ENCODE peak calls at places on chromosomes 5 and 9, in four cellular contexts. One of them, this sample, is unnamed.

GRCh38 chr5:54868511-54869483 is 116.6 kb downstream of the ESM1 start:
- DNase-seq in breast epithelium: no peak
- DNase-seq in AG09309: no peak
- DNase-seq in activated B cell treated with CpG ODN at 0.5 μM for 24 hours: no peak
- DNase-seq in this sample: no peak

GRCh38 chr9:4328723-4329122 is 28.9 kb upstream of the GLIS3 start:
- DNase-seq in AG09309: no peak
- DNase-seq in activated B cell treated with CpG ODN at 0.5 μM for 24 hours: no peak
- DNase-seq in breast epithelium: no peak
- DNase-seq in this sample: no peak

GRCh38 chr9:110319781-110320180 is 17.9 kb downstream of the TXNDC8 start:
- DNase-seq in breast epithelium: no peak
- DNase-seq in AG09309: no peak
- DNase-seq in activated B cell treated with CpG ODN at 0.5 μM for 24 hours: no peak
- DNase-seq in this sample: no peak

GRCh38 chr5:128491291-128491690 is 46.8 kb downstream of the FBN2 start:
- DNase-seq in AG09309: no peak
- DNase-seq in breast epithelium: no peak
- DNase-seq in activated B cell treated with CpG ODN at 0.5 μM for 24 hours: no peak
- DNase-seq in this sample: no peak

GRCh38 chr9:20684865-20685696 is 1.0 kb downstream of the FOCAD start:
- DNase-seq in activated B cell treated with CpG ODN at 0.5 μM for 24 hours: no peak
- DNase-seq in breast epithelium: no peak
- DNase-seq in AG09309: peak; percentile 58
- DNase-seq in this sample: no peak

GRCh38 chr5:154181156-154181555 is 9.4 kb upstream of the GALNT10 start:
- DNase-seq in activated B cell treated with CpG ODN at 0.5 μM for 24 hours: no peak
- DNase-seq in breast epithelium: no peak
- DNase-seq in AG09309: no peak
- DNase-seq in this sample: no peak

GRCh38 chr9:129330711-129331279 is 152.7 kb upstream of the IER5L start:
- DNase-seq in AG09309: no peak
- DNase-seq in breast epithelium: no peak
- DNase-seq in activated B cell treated with CpG ODN at 0.5 μM for 24 hours: no peak
- DNase-seq in this sample: no peak

GRCh38 chr5:96752341-96753016 is 55.3 kb downstream of the ERAP1 start:
- DNase-seq in breast epithelium: no peak
- DNase-seq in activated B cell treated with CpG ODN at 0.5 μM for 24 hours: no peak
- DNase-seq in AG09309: peak; percentile 35
- DNase-seq in this sample: no peak

GRCh38 chr5:12845549-12846159 is 941.4 kb upstream of the CTNND2 start:
- DNase-seq in breast epithelium: no peak
- DNase-seq in AG09309: no peak
- DNase-seq in activated B cell treated with CpG ODN at 0.5 μM for 24 hours: no peak
- DNase-seq in this sample: no peak

GRCh38 chr9:126459965-126460843 is 133.6 kb downstream of the MVB12B start:
- DNase-seq in activated B cell treated with CpG ODN at 0.5 μM for 24 hours: no peak
- DNase-seq in AG09309: no peak
- DNase-seq in breast epithelium: no peak
- DNase-seq in this sample: no peak

GRCh38 chr5:125422342-125422741 is 675.9 kb upstream of the ZNF608 start:
- DNase-seq in AG09309: no peak
- DNase-seq in activated B cell treated with CpG ODN at 0.5 μM for 24 hours: no peak
- DNase-seq in breast epithelium: no peak
- DNase-seq in this sample: no peak

GRCh38 chr5:17897776-17898175 is 263.5 kb downstream of the TAF11L14 start:
- DNase-seq in breast epithelium: no peak
- DNase-seq in activated B cell treated with CpG ODN at 0.5 μM for 24 hours: no peak
- DNase-seq in AG09309: no peak
- DNase-seq in this sample: no peak

GRCh38 chr5:33462456-33462855 is 21.7 kb downstream of the TARS1 start:
- DNase-seq in breast epithelium: no peak
- DNase-seq in AG09309: peak; percentile 32
- DNase-seq in activated B cell treated with CpG ODN at 0.5 μM for 24 hours: no peak
- DNase-seq in this sample: no peak

GRCh38 chr9:14547245-14548060 is 145.8 kb downstream of the ZDHHC21 start:
- DNase-seq in breast epithelium: no peak
- DNase-seq in AG09309: no peak
- DNase-seq in activated B cell treated with CpG ODN at 0.5 μM for 24 hours: no peak
- DNase-seq in this sample: no peak
- TF ChIP-seq CTCF in breast epithelium: no peak
- TF ChIP-seq CTCF in AG09309: no peak
- TF ChIP-seq CTCF in activated B cell treated with CpG ODN at 0.5 μM for 24 hours: no peak
- TF ChIP-seq CTCF in this sample: no peak

GRCh38 chr5:168357881-168358280 is 66.4 kb downstream of the WWC1 start:
- DNase-seq in breast epithelium: no peak
- DNase-seq in activated B cell treated with CpG ODN at 0.5 μM for 24 hours: no peak
- DNase-seq in AG09309: no peak
- DNase-seq in this sample: no peak
- TF ChIP-seq CTCF in breast epithelium: no peak
- TF ChIP-seq CTCF in activated B cell treated with CpG ODN at 0.5 μM for 24 hours: no peak
- TF ChIP-seq CTCF in AG09309: no peak
- TF ChIP-seq CTCF in this sample: no peak

GRCh38 chr5:109589983-109590382 is 99.7 kb upstream of the MAN2A1 start:
- DNase-seq in breast epithelium: no peak
- DNase-seq in activated B cell treated with CpG ODN at 0.5 μM for 24 hours: no peak
- DNase-seq in AG09309: no peak
- DNase-seq in this sample: no peak
- TF ChIP-seq CTCF in breast epithelium: no peak
- TF ChIP-seq CTCF in activated B cell treated with CpG ODN at 0.5 μM for 24 hours: no peak
- TF ChIP-seq CTCF in AG09309: no peak
- TF ChIP-seq CTCF in this sample: no peak

GRCh38 chr9:34869390-34869789 is 88.7 kb upstream of the PHF24 start:
- DNase-seq in breast epithelium: no peak
- DNase-seq in AG09309: no peak
- DNase-seq in activated B cell treated with CpG ODN at 0.5 μM for 24 hours: no peak
- DNase-seq in this sample: no peak
- TF ChIP-seq CTCF in breast epithelium: no peak
- TF ChIP-seq CTCF in AG09309: peak; percentile 36
- TF ChIP-seq CTCF in activated B cell treated with CpG ODN at 0.5 μM for 24 hours: no peak
- TF ChIP-seq CTCF in this sample: peak; percentile 19

DNA sequence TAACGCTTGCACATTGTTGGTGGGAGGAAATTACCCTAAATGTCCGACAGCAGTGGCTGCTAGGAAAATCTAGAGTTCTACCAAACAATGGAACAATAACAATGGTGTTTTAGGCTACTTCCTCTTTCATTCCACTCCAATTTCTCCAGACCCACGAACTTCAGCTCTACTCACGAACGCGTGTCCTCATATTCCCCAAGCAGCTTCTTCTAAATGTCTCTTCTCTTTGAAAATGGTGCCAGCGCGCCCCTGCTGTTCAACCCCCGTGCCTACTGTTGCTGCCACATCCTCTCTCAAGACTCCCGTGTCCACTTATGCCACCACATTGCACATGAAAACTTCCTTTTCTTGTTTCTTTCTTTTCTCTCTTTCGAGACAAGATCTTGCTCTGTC is 25.6 kb downstream of the OR2V2 start:
- DNase-seq in activated B cell treated with CpG ODN at 0.5 μM for 24 hours: no peak
- DNase-seq in breast epithelium: no peak
- DNase-seq in AG09309: no peak
- DNase-seq in this sample: no peak
- TF ChIP-seq CTCF in activated B cell treated with CpG ODN at 0.5 μM for 24 hours: no peak
- TF ChIP-seq CTCF in breast epithelium: no peak
- TF ChIP-seq CTCF in AG09309: no peak
- TF ChIP-seq CTCF in this sample: no peak

GRCh38 chr5:143682788-143683419 is 129.1 kb upstream of the HMHB1 start:
- DNase-seq in activated B cell treated with CpG ODN at 0.5 μM for 24 hours: no peak
- DNase-seq in breast epithelium: no peak
- DNase-seq in AG09309: no peak
- DNase-seq in this sample: no peak
- TF ChIP-seq CTCF in activated B cell treated with CpG ODN at 0.5 μM for 24 hours: no peak
- TF ChIP-seq CTCF in breast epithelium: no peak
- TF ChIP-seq CTCF in AG09309: no peak
- TF ChIP-seq CTCF in this sample: no peak

GRCh38 chr9:108225371-108225905 is 630.3 kb downstream of the ACTL7B start:
- DNase-seq in AG09309: no peak
- DNase-seq in breast epithelium: no peak
- DNase-seq in activated B cell treated with CpG ODN at 0.5 μM for 24 hours: no peak
- DNase-seq in this sample: no peak
- TF ChIP-seq CTCF in AG09309: no peak
- TF ChIP-seq CTCF in breast epithelium: no peak
- TF ChIP-seq CTCF in activated B cell treated with CpG ODN at 0.5 μM for 24 hours: no peak
- TF ChIP-seq CTCF in this sample: no peak

GRCh38 chr5:141641634-141642278 is 5.0 kb downstream of the RELL2 start:
- DNase-seq in activated B cell treated with CpG ODN at 0.5 μM for 24 hours: no peak
- DNase-seq in breast epithelium: no peak
- DNase-seq in AG09309: no peak
- DNase-seq in this sample: no peak
- TF ChIP-seq CTCF in activated B cell treated with CpG ODN at 0.5 μM for 24 hours: no peak
- TF ChIP-seq CTCF in breast epithelium: no peak
- TF ChIP-seq CTCF in AG09309: peak; percentile 48
- TF ChIP-seq CTCF in this sample: no peak

This sample was measured in kidney.